ENCODE peak calls at places on chromosomes 7 and 10, in four cellular contexts. V is cardiac muscle cell, Y is foreskin fibroblast, I is gastrocnemius medialis. U is an unnamed sample.

GRCh38 chr10:51800725-51801455 is 101.5 kb upstream of the CSTF2T start:
- DNase-seq in I (no peak), V (no peak), Y (peak), U (no peak)

GRCh38 chr7:133081119-133081604 is 728 bp downstream of the CHCHD3 start:
- DNase-seq in Y (peak), V (no peak), I (peak), U (peak)

GRCh38 chr7:73382938-73383503 is 50.6 kb upstream of the FZD9 start:
- DNase-seq in I (no peak), V (no peak), Y (no peak), U (no peak)

GRCh38 chr10:74705361-74705980 is 120.9 kb upstream of the KAT6B start:
- DNase-seq in V (no peak), I (no peak), Y (no peak), U (no peak)

GRCh38 chr7:100584677-100585510 is 1.0 kb downstream of the LRCH4 start:
- DNase-seq in V (peak), I (no peak), Y (peak), U (peak)

GRCh38 chr7:2689951-2690705 is 2.1 kb downstream of the AMZ1 start:
- DNase-seq in I (no peak), V (peak), Y (peak), U (no peak)

GRCh38 chr7:22771829-22772228 is 44.8 kb downstream of the IL6 start:
- DNase-seq in Y (no peak), I (no peak), V (no peak), U (no peak)

GRCh38 chr7:18762189-18762588 is 266.6 kb downstream of the HDAC9 start:
- DNase-seq in V (peak), Y (peak), I (no peak), U (no peak)

GRCh38 chr10:124249812-124250432 is 156.5 kb upstream of the CHST15 start:
- DNase-seq in V (no peak), Y (no peak), I (no peak), U (no peak)

GRCh38 chr10:22911889-22912762 is 15.7 kb upstream of the ARMC3 start:
- DNase-seq in Y (peak), V (peak), I (no peak), U (peak)

GRCh38 chr10:100999742-101000601 is at the start of gene LZTS2:
- DNase-seq in Y (peak), V (no peak), I (no peak), U (peak)

GRCh38 chr10:59621771-59622170 is 87.9 kb downstream of the SLC16A9 start:
- DNase-seq in Y (no peak), I (no peak), V (no peak), U (no peak)

GRCh38 chr10:17233534-17233933 is 5.5 kb downstream of the VIM start:
- DNase-seq in V (peak), I (no peak), Y (peak), U (no peak)

GRCh38 chr7:33143996-33144718 is 14.8 kb downstream of the BBS9 start:
- DNase-seq in I (no peak), Y (no peak), V (no peak), U (no peak)

GRCh38 chr7:50791921-50792341 is 9.2 kb upstream of the GRB10 start:
- DNase-seq in V (peak), I (no peak), Y (peak), U (no peak)

GRCh38 chr10:47449102-47449978 is 34.6 kb downstream of the ANXA8 start:
- DNase-seq in Y (no peak), V (no peak), I (no peak), U (no peak)

GRCh38 chr7:131727189-131727588 is 170.8 kb upstream of the PODXL start:
- DNase-seq in V (no peak), Y (no peak), I (no peak), U (no peak)

GRCh38 chr10:43868952-43869351 is 220.3 kb upstream of the ZNF32 start:
- DNase-seq in I (no peak), V (no peak), Y (no peak), U (no peak)

GRCh38 chr7:99499356-99499712 is 747 bp downstream of the ZNF394 start:
- DNase-seq in I (no peak), Y (peak), V (no peak), U (no peak)

GRCh38 chr7:122736183-122736582 is 33.5 kb upstream of the RNF148 start:
- DNase-seq in I (no peak), V (no peak), Y (no peak), U (no peak)

GRCh38 chr7:516606-517456 is 2.8 kb downstream of the PDGFA start:
- DNase-seq in I (peak), Y (peak), V (peak), U (peak)

GRCh38 chr7:158075633-158076001 is 512.0 kb downstream of the PTPRN2 start:
- DNase-seq in I (no peak), Y (no peak), V (no peak), U (no peak)

GRCh38 chr10:84194424-84195043 is at the start of gene CDHR1:
- DNase-seq in I (no peak), V (peak), Y (peak), U (peak)

GRCh38 chr7:120805636-120806388 is 52.1 kb downstream of the TSPAN12 start:
- DNase-seq in V (peak), Y (peak), I (peak), U (no peak)

GRCh38 chr7:79734158-79734557 is 280.7 kb upstream of the MAGI2 start:
- DNase-seq in Y (no peak), V (no peak), I (no peak), U (no peak)

GRCh38 chr10:80357000-80357803 is 621 bp downstream of the DYDC2 start:
- DNase-seq in V (peak), I (no peak), Y (peak), U (peak)

GRCh38 chr10:125104559-125104958 is 55.8 kb downstream of the CTBP2 start:
- DNase-seq in V (no peak), I (no peak), Y (no peak), U (no peak)

GRCh38 chr7:101302641-101303101 is 18.9 kb downstream of the IFT22 start:
- DNase-seq in I (no peak), V (peak), Y (no peak), U (no peak)

GRCh38 chr10:118564652-118565051 is 30.8 kb downstream of the PRLHR start:
- DNase-seq in I (no peak), Y (peak), V (peak), U (no peak)

GRCh38 chr7:69907720-69908119 is 309.4 kb downstream of the AUTS2 start:
- DNase-seq in V (no peak), I (no peak), Y (no peak), U (no peak)

GRCh38 chr10:35341521-35341920 is 5.2 kb downstream of the CCNY start:
- DNase-seq in Y (no peak), V (no peak), I (no peak), U (no peak)

GRCh38 chr7:136685506-136685905 is 182.9 kb upstream of the CHRM2 start:
- DNase-seq in I (no peak), V (no peak), Y (no peak), U (no peak)

GRCh38 chr10:83612050-83612449 is 527.3 kb upstream of the GHITM start:
- DNase-seq in Y (peak), V (peak), I (no peak), U (no peak)

GRCh38 chr10:11260136-11260535 is 242.5 kb downstream of the CELF2 start:
- DNase-seq in V (no peak), Y (no peak), I (no peak), U (no peak)
- TF ChIP-seq CTCF in V (no peak), Y (no peak), I (no peak), U (no peak)

GRCh38 chr7:45863715-45864114 is 9.2 kb downstream of the CCDC201 start:
- DNase-seq in Y (no peak), I (no peak), V (no peak), U (no peak)
- TF ChIP-seq CTCF in Y (peak), I (no peak), V (no peak), U (no peak)

DNA sequence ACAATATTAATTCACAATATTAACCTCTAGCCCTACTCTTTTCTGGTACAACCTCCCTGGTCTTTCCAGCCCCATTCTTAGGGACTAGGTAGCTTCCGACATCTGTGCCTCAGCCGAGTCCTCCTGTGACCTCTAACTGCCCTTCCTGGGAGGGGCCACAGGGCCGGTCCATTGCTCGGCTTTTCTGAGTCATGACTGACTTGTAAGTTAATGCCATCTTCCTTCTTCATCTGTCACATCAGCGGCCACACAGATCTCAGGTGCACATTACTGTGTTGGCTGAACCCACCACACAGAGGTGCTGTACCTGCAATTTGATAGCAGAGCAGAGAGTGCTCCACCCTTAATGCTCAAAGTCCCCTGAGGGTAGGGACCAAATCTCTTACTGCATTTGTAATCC is 4.1 kb upstream of the CPA4 start:
- DNase-seq in V (no peak), Y (peak), I (no peak), U (no peak)
- TF ChIP-seq CTCF in V (no peak), Y (no peak), I (no peak), U (no peak)

DNA sequence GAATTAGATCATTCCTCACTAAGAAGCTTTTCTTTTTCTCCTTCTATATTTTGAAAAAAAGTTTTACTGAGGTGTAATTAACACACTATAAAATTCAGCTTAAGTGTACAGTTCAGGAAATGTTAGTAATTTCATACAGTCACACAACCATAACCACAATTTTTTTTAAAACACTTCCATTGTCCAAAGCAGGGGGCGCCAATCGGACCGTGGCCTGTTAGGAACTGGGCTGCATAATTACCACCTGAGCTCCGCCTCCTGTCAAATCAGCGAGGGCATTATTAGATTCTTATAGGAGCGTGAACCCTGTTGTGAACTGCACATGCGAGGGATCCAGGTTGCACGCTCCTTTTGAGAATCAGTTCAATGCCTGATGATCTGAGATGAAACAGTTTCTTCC is 427.1 kb downstream of the TFEC start:
- DNase-seq in I (no peak), V (no peak), Y (no peak), U (no peak)
- TF ChIP-seq CTCF in I (no peak), V (no peak), Y (no peak), U (no peak)

DNA sequence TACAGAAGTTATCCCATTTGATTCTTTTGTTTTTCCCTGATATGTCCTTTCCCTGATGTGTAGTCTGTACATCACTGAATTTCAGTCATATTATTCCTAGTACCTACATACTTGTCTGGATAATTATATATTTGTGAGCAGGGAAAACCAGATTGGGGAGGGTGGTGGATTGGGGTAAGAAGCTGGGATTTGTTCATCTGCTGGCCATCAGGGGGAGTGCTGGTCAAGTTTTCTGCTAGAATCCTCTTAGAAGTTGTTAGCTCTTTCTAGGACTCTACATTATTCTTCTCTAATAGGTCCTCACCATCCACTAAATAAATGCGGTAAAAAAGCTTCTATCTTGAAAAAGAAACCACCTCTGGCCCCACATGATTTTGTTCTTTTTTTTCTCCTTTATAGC is 232.7 kb upstream of the TAC1 start:
- DNase-seq in Y (no peak), V (peak), I (no peak), U (no peak)
- TF ChIP-seq CTCF in Y (peak), V (peak), I (no peak), U (peak)

GRCh38 chr7:45902820-45903219 is 14.5 kb downstream of the IGFBP1 start:
- DNase-seq in V (no peak), Y (no peak), I (no peak), U (no peak)
- TF ChIP-seq CTCF in V (peak), Y (no peak), I (no peak), U (no peak)

GRCh38 chr7:20786049-20786412 is 655 bp downstream of the SP8 start:
- DNase-seq in Y (peak), I (no peak), V (no peak), U (no peak)

GRCh38 chr7:20783131-20783715 is 3.5 kb downstream of the SP8 start:
- DNase-seq in I (no peak), Y (peak), V (no peak), U (no peak)

GRCh38 chr7:20785211-20786048 is 1.3 kb downstream of the SP8 start:
- DNase-seq in Y (peak), I (no peak), V (no peak), U (no peak)

GRCh38 chr7:20784311-20785210 is 2.1 kb downstream of the SP8 start:
- DNase-seq in V (no peak), Y (peak), I (no peak), U (no peak)

DNA sequence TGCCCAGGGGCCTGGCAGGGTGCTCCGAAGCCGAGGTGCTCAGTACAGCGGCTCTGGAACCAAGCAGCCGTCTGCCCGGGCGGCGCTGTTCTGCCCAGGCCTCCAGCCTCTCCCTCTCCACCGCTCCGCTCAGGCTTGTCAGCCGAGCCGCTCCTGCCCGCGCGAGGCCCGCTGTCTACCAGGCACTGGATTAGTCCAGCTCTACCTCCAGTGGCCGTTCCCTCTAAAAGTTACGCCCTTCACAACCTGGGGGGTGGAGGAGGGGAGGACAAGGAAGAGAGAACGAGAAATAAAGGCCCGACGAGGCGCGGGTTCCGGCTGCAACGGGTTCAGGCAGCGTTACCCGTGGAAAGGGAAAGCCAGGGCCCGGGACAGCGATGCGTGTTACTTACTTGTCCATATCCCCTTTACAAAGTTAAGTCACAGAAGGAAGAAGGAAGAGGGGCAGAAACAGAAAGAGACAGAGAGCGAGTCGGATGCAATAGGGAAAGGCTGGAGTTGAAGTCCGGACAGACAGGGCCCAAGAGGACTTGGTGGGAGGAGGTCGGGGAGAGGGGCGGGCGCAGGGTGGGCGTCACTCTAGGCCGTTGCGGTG is 2.9 kb downstream of the SP8 start:
- DNase-seq in I (no peak), V (no peak), Y (peak), U (no peak)
- TF ChIP-seq CTCF in I (no peak), V (no peak), Y (no peak), U (no peak)